ENCODE peak calls at places on chromosomes 12 and 14, in six cellular contexts. I, C, Q, V, H and G are unnamed samples.

GRCh38 chr12:62772556-62772955 is 162.4 kb downstream of the PPM1H start:
- DNase-seq in I (peak), C (no peak), Q (no peak), V (no peak), H (no peak), G (peak)

GRCh38 chr14:91163316-91163715 is 49.4 kb downstream of the DGLUCY start:
- DNase-seq in I (no peak), C (no peak), Q (no peak), V (no peak), H (no peak), G (no peak)

GRCh38 chr12:122399592-122400373 is 22.7 kb downstream of the CLIP1 start:
- DNase-seq in I (peak), C (peak), Q (peak), V (no peak), H (peak), G (peak)

GRCh38 chr14:65486856-65487255 is 74.3 kb downstream of the FUT8 start:
- DNase-seq in I (peak), C (no peak), Q (no peak), V (no peak), H (no peak), G (no peak)

GRCh38 chr12:69211172-69211571 is 28.2 kb upstream of the CPSF6 start:
- DNase-seq in I (no peak), C (no peak), Q (no peak), V (no peak), H (no peak), G (no peak)

GRCh38 chr12:92421701-92422100 is 276.1 kb upstream of the BTG1 start:
- DNase-seq in I (peak), C (no peak), Q (no peak), V (no peak), H (no peak), G (no peak)

GRCh38 chr14:21026988-21027315 is 2.1 kb upstream of the NDRG2 start:
- DNase-seq in I (no peak), C (no peak), Q (no peak), V (no peak), H (no peak), G (no peak)

GRCh38 chr12:873954-874353 is 75.5 kb downstream of the RAD52 start:
- DNase-seq in I (no peak), C (no peak), Q (no peak), V (no peak), H (no peak), G (peak)

GRCh38 chr12:59086124-59086523 is 165.8 kb upstream of the LRIG3 start:
- DNase-seq in I (no peak), C (no peak), Q (no peak), V (no peak), H (no peak), G (peak)

GRCh38 chr14:56005580-56006053 is 112.6 kb upstream of the PELI2 start:
- DNase-seq in I (peak), C (no peak), Q (no peak), V (no peak), H (peak), G (peak)

GRCh38 chr12:27024291-27024690 is 1.9 kb downstream of the MED21 start:
- DNase-seq in I (peak), C (no peak), Q (no peak), V (no peak), H (no peak), G (no peak)

GRCh38 chr12:27020761-27021160 is 1.6 kb upstream of the MED21 start:
- DNase-seq in I (no peak), C (no peak), Q (no peak), V (no peak), H (no peak), G (no peak)

DNA sequence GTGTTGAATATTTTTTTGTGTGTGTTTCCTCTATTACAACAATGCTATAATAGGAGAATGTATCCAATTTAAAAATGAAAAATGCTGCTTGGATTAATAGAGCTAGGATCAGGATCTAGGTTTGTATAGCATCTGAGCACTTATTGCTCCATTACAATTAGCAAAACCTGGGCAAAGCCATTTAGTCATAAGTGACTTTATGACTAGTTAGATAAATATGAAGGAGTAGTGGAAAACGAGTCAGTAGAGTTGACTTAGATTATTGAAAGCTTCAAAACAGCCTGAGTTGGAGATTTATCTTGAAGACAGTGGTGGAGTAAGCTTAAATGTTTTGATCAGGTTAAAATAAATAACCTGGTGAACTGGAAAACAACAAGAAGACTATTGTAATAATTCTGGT is 2.8 kb downstream of the MED21 start:
- DNase-seq in I (peak), C (no peak), Q (no peak), V (no peak), H (no peak), G (no peak)
- H3K14ac ChIP-seq in I (no peak), C (no peak), Q (no peak), V (no peak), H (no peak), G (no peak)

DNA sequence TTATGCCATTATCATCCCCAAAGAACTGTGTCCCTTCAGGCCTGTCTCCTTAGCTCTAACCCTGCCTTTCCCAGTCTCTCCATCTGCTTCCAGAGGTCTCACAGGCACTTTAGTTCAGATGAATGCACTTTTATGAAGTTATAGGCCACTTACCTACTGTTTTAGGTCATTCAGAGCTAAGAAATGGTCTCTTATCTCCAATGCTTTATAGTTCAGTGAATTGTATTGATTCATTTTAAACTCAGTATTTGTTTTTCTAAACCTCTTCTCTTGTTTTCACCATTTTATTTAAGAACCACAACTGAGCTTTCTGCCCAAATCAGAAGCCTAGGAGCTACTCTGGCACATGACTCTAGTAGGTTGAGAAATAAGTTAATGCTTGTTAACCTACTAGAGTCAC is 197.5 kb upstream of the ATP2B1 start:
- DNase-seq in I (no peak), C (no peak), Q (no peak), V (no peak), H (no peak), G (no peak)
- H4K91ac ChIP-seq in I (no peak), C (no peak), Q (no peak), V (no peak), H (no peak), G (no peak)

GRCh38 chr14:92863281-92863680 is 59.7 kb upstream of the CHGA start:
- DNase-seq in I (no peak), C (no peak), Q (no peak), V (no peak), H (no peak), G (no peak)
- H3K14ac ChIP-seq in I (no peak), C (no peak), Q (no peak), V (no peak), H (no peak), G (no peak)

GRCh38 chr12:120078868-120079267 is 37.7 kb downstream of the RAB35 start:
- DNase-seq in I (no peak), C (no peak), Q (no peak), V (no peak), H (peak), G (no peak)
- H4K91ac ChIP-seq in I (no peak), C (no peak), Q (no peak), V (no peak), H (no peak), G (no peak)